ENCODE peak calls at places on chromosomes 11 and 22, in ten cellular contexts. J is tibial artery, P is fibroblast of lung, Q is heart right ventricle, Y is RWPE1, E is MM.1S, V is ovary, W is AG10803, O is heart left ventricle, H is left lung. S is an unnamed sample.

GRCh38 chr11:15841898-15842297 is 514.4 kb downstream of the SOX6 start:
- DNase-seq in J (no peak), P (no peak), Q (peak), Y (no peak), E (no peak), V (no peak), W (no peak), O (no peak), H (no peak), S (no peak)

GRCh38 chr11:11038339-11039248 is 180.7 kb upstream of the ZBED5 start:
- DNase-seq in J (peak), P (no peak), Q (no peak), Y (no peak), E (no peak), V (no peak), W (no peak), O (no peak), H (no peak), S (no peak)

GRCh38 chr22:49647346-49648026 is 180.2 kb downstream of the BRD1 start:
- DNase-seq in J (no peak), P (no peak), Q (no peak), Y (no peak), E (no peak), V (no peak), W (no peak), O (no peak), H (peak), S (no peak)

GRCh38 chr11:115503083-115503885 is 931 bp downstream of the CADM1 start:
- DNase-seq in J (peak), P (peak), Q (peak), Y (no peak), E (peak), V (peak), W (peak), O (peak), H (peak), S (peak)

GRCh38 chr22:37661160-37661924 is 2.8 kb downstream of the PDXP start:
- DNase-seq in J (no peak), P (peak), Q (no peak), Y (no peak), E (no peak), V (no peak), W (peak), O (no peak), H (no peak), S (peak)

GRCh38 chr22:36641902-36642640 is 61.5 kb downstream of the CACNG2 start:
- DNase-seq in J (no peak), P (peak), Q (no peak), Y (peak), E (no peak), V (no peak), W (peak), O (no peak), H (no peak), S (no peak)

GRCh38 chr11:1934326-1935155 is 12.6 kb upstream of the MRPL23 start:
- DNase-seq in J (no peak), P (no peak), Q (no peak), Y (no peak), E (no peak), V (no peak), W (no peak), O (peak), H (peak), S (peak)

GRCh38 chr11:12518606-12519385 is 141.4 kb downstream of the PARVA start:
- DNase-seq in J (no peak), P (no peak), Q (no peak), Y (no peak), E (no peak), V (no peak), W (no peak), O (no peak), H (no peak), S (no peak)

GRCh38 chr11:21615871-21616270 is 577.0 kb upstream of the ANO5 start:
- DNase-seq in J (no peak), P (no peak), Q (no peak), Y (no peak), E (no peak), V (no peak), W (no peak), O (no peak), H (no peak), S (no peak)

GRCh38 chr11:134951305-134951700 is 539.3 kb upstream of the B3GAT1 start:
- DNase-seq in J (peak), P (peak), Q (no peak), Y (no peak), E (no peak), V (no peak), W (peak), O (no peak), H (no peak), S (peak)

GRCh38 chr11:76772100-76772782 is 10.9 kb upstream of the TSKU start:
- DNase-seq in J (no peak), P (peak), Q (no peak), Y (no peak), E (no peak), V (no peak), W (peak), O (no peak), H (no peak), S (no peak)

GRCh38 chr11:2327032-2327431 is 25.2 kb downstream of the TSPAN32 start:
- DNase-seq in J (no peak), P (no peak), Q (no peak), Y (no peak), E (no peak), V (no peak), W (no peak), O (no peak), H (peak), S (no peak)

GRCh38 chr11:114195981-114196731 is 100.0 kb upstream of the NNMT start:
- DNase-seq in J (peak), P (no peak), Q (no peak), Y (peak), E (no peak), V (no peak), W (no peak), O (no peak), H (no peak), S (no peak)

GRCh38 chr11:108664730-108665525 is at the start of gene DDX10:
- DNase-seq in J (peak), P (peak), Q (peak), Y (peak), E (peak), V (peak), W (peak), O (peak), H (peak), S (peak)
- TF ChIP-seq CTCF in J (no peak), P (peak), Q (peak), Y (no peak), E (no peak), V (no peak), W (peak), O (no peak), H (no peak), S (peak)

GRCh38 chr11:74487875-74488274 is 5.6 kb downstream of the LIPT2 start:
- DNase-seq in J (no peak), P (no peak), Q (no peak), Y (no peak), E (no peak), V (no peak), W (no peak), O (no peak), H (no peak), S (peak)
- TF ChIP-seq CTCF in J (no peak), P (peak), Q (no peak), Y (no peak), E (no peak), V (no peak), W (no peak), O (no peak), H (no peak), S (no peak)

DNA sequence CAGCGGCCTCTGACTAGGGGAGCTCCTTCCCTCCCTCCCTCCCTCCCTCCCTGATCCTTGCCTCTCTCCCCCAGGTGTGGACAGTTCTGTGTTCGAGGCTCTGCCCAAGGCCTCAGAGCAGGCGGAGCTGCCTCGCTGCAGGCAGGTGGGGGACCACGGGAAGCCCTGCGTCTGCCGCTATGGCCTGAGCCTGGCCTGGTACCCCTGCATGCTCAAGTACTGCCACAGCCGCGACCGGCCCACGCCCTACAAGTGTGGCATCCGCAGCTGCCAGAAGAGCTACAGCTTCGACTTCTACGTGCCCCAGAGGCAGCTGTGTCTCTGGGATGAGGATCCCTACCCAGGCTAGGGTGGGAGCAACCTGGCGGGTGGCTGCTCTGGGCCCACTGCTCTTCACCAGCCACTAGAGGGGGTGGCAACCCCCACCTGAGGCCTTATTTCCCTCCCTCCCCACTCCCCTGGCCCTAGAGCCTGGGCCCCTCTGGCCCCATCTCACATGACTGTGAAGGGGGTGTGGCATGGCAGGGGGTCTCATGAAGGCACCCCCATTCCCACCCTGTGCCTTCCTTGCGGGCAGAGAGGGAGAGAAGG is 11.1 kb upstream of the POU2F3 start:
- DNase-seq in J (no peak), P (no peak), Q (no peak), Y (no peak), E (no peak), V (no peak), W (no peak), O (peak), H (no peak), S (no peak)
- TF ChIP-seq CTCF in J (no peak), P (peak), Q (no peak), Y (no peak), E (peak), V (no peak), W (no peak), O (no peak), H (no peak), S (no peak)

GRCh38 chr11:120523196-120523595 is 11.6 kb downstream of the GRIK4 start:
- DNase-seq in J (no peak), P (no peak), Q (no peak), Y (no peak), E (no peak), V (peak), W (no peak), O (no peak), H (peak), S (no peak)

GRCh38 chr11:120524536-120525085 is 13.1 kb downstream of the GRIK4 start:
- DNase-seq in J (no peak), P (no peak), Q (no peak), Y (no peak), E (no peak), V (peak), W (no peak), O (no peak), H (peak), S (no peak)

GRCh38 chr11:120526241-120526640 is 14.7 kb downstream of the GRIK4 start:
- DNase-seq in J (no peak), P (no peak), Q (no peak), Y (no peak), E (no peak), V (peak), W (no peak), O (no peak), H (peak), S (no peak)

GRCh38 chr11:120527111-120527748 is 15.7 kb downstream of the GRIK4 start:
- DNase-seq in J (no peak), P (peak), Q (no peak), Y (no peak), E (peak), V (peak), W (peak), O (no peak), H (peak), S (no peak)

GRCh38 chr11:120525285-120526085 is 13.9 kb downstream of the GRIK4 start:
- DNase-seq in J (no peak), P (no peak), Q (no peak), Y (no peak), E (no peak), V (peak), W (no peak), O (no peak), H (peak), S (no peak)
- TF ChIP-seq CTCF in J (no peak), P (no peak), Q (no peak), Y (no peak), E (no peak), V (no peak), W (no peak), O (no peak), H (no peak), S (no peak)